ENCODE peak calls at places on chromosomes 7 and 10, in four cellular contexts. One of them, this sample, is unnamed.

GRCh38 chr7:140238778-140239652 is 62.2 kb upstream of the KDM7A start:
- DNase-seq in GM12878: no peak
- DNase-seq in HL-60: no peak
- DNase-seq in K562: peak
- DNase-seq in this sample: no peak

GRCh38 chr7:54931532-54931931 is 87.3 kb upstream of the EGFR start:
- DNase-seq in GM12878: no peak
- DNase-seq in HL-60: no peak
- DNase-seq in K562: no peak
- DNase-seq in this sample: no peak

GRCh38 chr7:150791304-150791703 is 8.9 kb downstream of the TMEM176B start:
- DNase-seq in GM12878: no peak
- DNase-seq in HL-60: no peak
- DNase-seq in K562: peak
- DNase-seq in this sample: no peak

GRCh38 chr7:18694911-18695310 is 199.4 kb downstream of the HDAC9 start:
- DNase-seq in GM12878: no peak
- DNase-seq in HL-60: no peak
- DNase-seq in K562: no peak
- DNase-seq in this sample: no peak

GRCh38 chr10:100567249-100567648 is 31.5 kb downstream of the HIF1AN start:
- DNase-seq in GM12878: no peak
- DNase-seq in HL-60: no peak
- DNase-seq in K562: no peak
- DNase-seq in this sample: no peak

GRCh38 chr10:124739996-124740373 is 4.2 kb downstream of the FAM53B start:
- DNase-seq in GM12878: no peak
- DNase-seq in HL-60: no peak
- DNase-seq in K562: no peak
- DNase-seq in this sample: no peak

GRCh38 chr10:129741280-129741977 is 222.6 kb downstream of the EBF3 start:
- DNase-seq in GM12878: no peak
- DNase-seq in HL-60: no peak
- DNase-seq in K562: no peak
- DNase-seq in this sample: no peak

GRCh38 chr7:144069511-144069910 is at the start of gene OR2A25:
- DNase-seq in GM12878: no peak
- DNase-seq in HL-60: no peak
- DNase-seq in K562: no peak
- DNase-seq in this sample: no peak

GRCh38 chr10:52706347-52707070 is 66.1 kb downstream of the MBL2 start:
- DNase-seq in GM12878: no peak
- DNase-seq in HL-60: no peak
- DNase-seq in K562: no peak
- DNase-seq in this sample: no peak

GRCh38 chr7:82677064-82677463 is 233.5 kb upstream of the CACNA2D1 start:
- DNase-seq in GM12878: no peak
- DNase-seq in HL-60: no peak
- DNase-seq in K562: no peak
- DNase-seq in this sample: no peak

GRCh38 chr7:26658080-26658697 is 206.2 kb downstream of the SKAP2 start:
- DNase-seq in GM12878: no peak
- DNase-seq in HL-60: no peak
- DNase-seq in K562: no peak
- DNase-seq in this sample: no peak
- TF ChIP-seq SPI1 in GM12878: no peak
- TF ChIP-seq SPI1 in HL-60: no peak
- TF ChIP-seq SPI1 in K562: no peak
- TF ChIP-seq SPI1 in this sample: no peak

DNA sequence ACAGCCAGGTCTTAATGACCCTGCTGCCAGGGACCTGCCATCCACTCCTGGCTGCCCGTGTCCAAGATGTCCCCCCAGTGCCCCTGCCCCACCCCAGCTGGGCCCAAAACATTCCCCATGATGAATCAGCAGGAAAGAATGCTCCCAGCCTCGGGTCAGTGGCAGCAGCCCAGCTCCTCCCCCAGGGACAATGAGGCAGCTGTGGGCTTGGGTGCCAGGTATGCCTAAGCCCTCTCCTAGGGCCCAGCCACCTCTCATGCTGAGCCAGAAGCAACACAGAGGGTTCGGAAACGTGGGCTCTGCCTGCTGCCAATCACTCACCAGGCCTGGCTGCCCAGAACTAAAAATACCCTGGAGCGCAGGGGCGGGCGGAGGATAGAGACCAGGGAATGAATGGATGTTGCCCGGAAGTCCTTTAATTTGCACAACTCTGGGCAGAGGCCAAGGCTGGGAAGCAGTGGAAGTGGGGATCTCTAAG is 1.5 kb upstream of the LOXL4 start:
- DNase-seq in GM12878: no peak
- DNase-seq in HL-60: no peak
- DNase-seq in K562: peak
- DNase-seq in this sample: no peak
- TF ChIP-seq POLR2AphosphoS5 in GM12878: no peak
- TF ChIP-seq POLR2AphosphoS5 in HL-60: no peak
- TF ChIP-seq POLR2AphosphoS5 in K562: no peak
- TF ChIP-seq POLR2AphosphoS5 in this sample: no peak

DNA sequence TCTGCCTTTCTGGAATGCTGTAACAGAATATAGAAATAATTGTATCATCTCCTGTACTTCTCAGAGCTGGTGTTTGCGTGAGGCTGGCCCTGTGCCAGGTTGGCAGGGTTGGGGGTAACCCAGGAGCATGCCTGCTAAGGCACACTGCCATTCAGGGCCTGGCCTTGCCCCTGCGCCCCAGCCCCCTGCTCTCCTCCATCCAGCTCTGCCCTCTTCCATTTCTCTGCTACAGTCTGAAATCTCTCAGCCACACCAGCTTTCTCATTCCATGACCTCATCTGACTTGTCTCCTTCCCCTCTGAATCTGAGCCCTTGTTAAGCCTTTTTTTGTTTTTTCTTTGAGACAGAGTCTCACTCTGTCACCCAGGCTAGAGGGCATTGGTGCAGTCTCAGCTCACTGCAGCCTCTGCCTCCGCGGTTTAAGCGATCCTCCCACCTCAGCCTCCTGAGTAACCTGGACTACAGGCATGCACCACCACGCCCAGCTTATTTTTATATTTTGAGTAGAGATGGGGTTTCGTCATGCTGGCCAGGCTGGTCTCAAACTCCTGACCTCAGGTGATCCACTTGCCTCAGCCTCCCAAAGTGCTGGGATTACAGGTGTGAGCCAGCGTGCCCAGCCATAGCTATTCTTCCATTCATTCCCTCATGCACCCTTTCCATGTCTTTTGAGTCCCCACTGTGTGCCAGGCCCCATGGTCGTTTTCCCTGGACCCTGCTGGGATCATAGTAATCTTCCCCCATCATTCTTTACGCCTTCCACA is 206.8 kb downstream of the CUX1 start:
- DNase-seq in GM12878: no peak
- DNase-seq in HL-60: peak
- DNase-seq in K562: no peak
- DNase-seq in this sample: no peak
- TF ChIP-seq SPI1 in GM12878: no peak
- TF ChIP-seq SPI1 in HL-60: no peak
- TF ChIP-seq SPI1 in K562: no peak
- TF ChIP-seq SPI1 in this sample: no peak

GRCh38 chr10:35452847-35453246 is 116.5 kb downstream of the CCNY start:
- DNase-seq in GM12878: no peak
- DNase-seq in HL-60: no peak
- DNase-seq in K562: no peak
- DNase-seq in this sample: no peak
- TF ChIP-seq POLR2AphosphoS5 in GM12878: no peak
- TF ChIP-seq POLR2AphosphoS5 in HL-60: no peak
- TF ChIP-seq POLR2AphosphoS5 in K562: no peak
- TF ChIP-seq POLR2AphosphoS5 in this sample: no peak

GRCh38 chr10:32204606-32205005 is 142.4 kb downstream of the EPC1 start:
- DNase-seq in GM12878: no peak
- DNase-seq in HL-60: no peak
- DNase-seq in K562: no peak
- DNase-seq in this sample: no peak

GRCh38 chr10:32211046-32211363 is 136.0 kb downstream of the EPC1 start:
- DNase-seq in GM12878: no peak
- DNase-seq in HL-60: no peak
- DNase-seq in K562: no peak
- DNase-seq in this sample: no peak

GRCh38 chr10:32205666-32206065 is 141.3 kb downstream of the EPC1 start:
- DNase-seq in GM12878: no peak
- DNase-seq in HL-60: no peak
- DNase-seq in K562: no peak
- DNase-seq in this sample: no peak

GRCh38 chr10:32210306-32211045 is 136.5 kb downstream of the EPC1 start:
- DNase-seq in GM12878: no peak
- DNase-seq in HL-60: no peak
- DNase-seq in K562: peak
- DNase-seq in this sample: no peak

GRCh38 chr10:32207544-32207943 is 139.4 kb downstream of the EPC1 start:
- DNase-seq in GM12878: no peak
- DNase-seq in HL-60: no peak
- DNase-seq in K562: peak
- DNase-seq in this sample: peak
- TF ChIP-seq SPI1 in GM12878: no peak
- TF ChIP-seq SPI1 in HL-60: no peak
- TF ChIP-seq SPI1 in K562: no peak
- TF ChIP-seq SPI1 in this sample: no peak

GRCh38 chr10:102675887-102676616 is 31.8 kb downstream of the TRIM8 start:
- DNase-seq in GM12878: no peak
- DNase-seq in HL-60: no peak
- DNase-seq in K562: no peak
- DNase-seq in this sample: no peak
- TF ChIP-seq POLR2AphosphoS5 in GM12878: no peak
- TF ChIP-seq POLR2AphosphoS5 in HL-60: no peak
- TF ChIP-seq POLR2AphosphoS5 in K562: no peak
- TF ChIP-seq POLR2AphosphoS5 in this sample: no peak

GRCh38 chr7:5602734-5603133 is 178.7 kb downstream of the RNF216 start:
- DNase-seq in GM12878: no peak
- DNase-seq in HL-60: no peak
- DNase-seq in K562: no peak
- DNase-seq in this sample: no peak
- TF ChIP-seq SPI1 in GM12878: no peak
- TF ChIP-seq SPI1 in HL-60: no peak
- TF ChIP-seq SPI1 in K562: no peak
- TF ChIP-seq SPI1 in this sample: no peak